ENCODE peak calls at places on chromosomes 12 and 14, in seven cellular contexts. C is Panc1, W is breast epithelium, I is HCT116, B is GM23338, P is HL-60, R is transverse colon. M is an unnamed sample.

GRCh38 chr12:95158919-95159318 is 58.3 kb downstream of the FGD6 start:
- DNase-seq in I (no peak), C (no peak), R (no peak), B (no peak), W (no peak), P (no peak), M (no peak)

GRCh38 chr12:90060031-90060430 is 351.4 kb upstream of the ATP2B1 start:
- DNase-seq in P (no peak), I (no peak), W (no peak), B (no peak), C (no peak), R (no peak), M (no peak)

GRCh38 chr12:120252071-120252906 is 13.2 kb downstream of the PXN start:
- DNase-seq in I (no peak), W (no peak), C (no peak), P (no peak), B (no peak), R (no peak), M (no peak)

GRCh38 chr14:73173092-73173735 is 36.9 kb downstream of the PSEN1 start:
- DNase-seq in I (peak; percentile 31), R (no peak), C (no peak), B (peak; percentile 37), W (no peak), P (no peak), M (no peak)

GRCh38 chr12:104072099-104072498 is 7.8 kb downstream of the HCFC2 start:
- DNase-seq in B (no peak), P (no peak), C (no peak), R (no peak), W (no peak), I (no peak), M (no peak)

GRCh38 chr14:36478782-36479181 is 41.2 kb downstream of the NKX2-1 start:
- DNase-seq in R (no peak), I (peak; percentile 27), B (no peak), P (no peak), W (no peak), C (no peak), M (no peak)

GRCh38 chr14:20427231-20428009 is 8.5 kb downstream of the KLHL33 start:
- DNase-seq in R (no peak), P (peak; percentile 74), I (peak; percentile 13), C (no peak), B (no peak), W (no peak), M (no peak)

GRCh38 chr14:49984419-49984818 is 91.5 kb downstream of the ARF6 start:
- DNase-seq in P (no peak), R (no peak), C (no peak), W (no peak), B (no peak), I (no peak), M (no peak)

GRCh38 chr14:32370720-32371119 is 41.6 kb downstream of the AKAP6 start:
- DNase-seq in I (peak; percentile 10), C (peak; percentile 30), W (no peak), P (no peak), R (no peak), B (no peak), M (no peak)

GRCh38 chr12:105279460-105280056 is 43.6 kb upstream of the APPL2 start:
- DNase-seq in B (peak; percentile 76), C (no peak), P (no peak), W (no peak), I (peak; percentile 26), R (peak; percentile 25), M (no peak)

GRCh38 chr14:85187521-85187920 is 342.4 kb upstream of the FLRT2 start:
- DNase-seq in W (no peak), I (no peak), B (no peak), C (no peak), R (no peak), P (no peak), M (no peak)

GRCh38 chr14:40623641-40624040 is 983.0 kb upstream of the LRFN5 start:
- DNase-seq in R (no peak), B (no peak), P (no peak), C (no peak), I (no peak), W (no peak), M (no peak)

DNA sequence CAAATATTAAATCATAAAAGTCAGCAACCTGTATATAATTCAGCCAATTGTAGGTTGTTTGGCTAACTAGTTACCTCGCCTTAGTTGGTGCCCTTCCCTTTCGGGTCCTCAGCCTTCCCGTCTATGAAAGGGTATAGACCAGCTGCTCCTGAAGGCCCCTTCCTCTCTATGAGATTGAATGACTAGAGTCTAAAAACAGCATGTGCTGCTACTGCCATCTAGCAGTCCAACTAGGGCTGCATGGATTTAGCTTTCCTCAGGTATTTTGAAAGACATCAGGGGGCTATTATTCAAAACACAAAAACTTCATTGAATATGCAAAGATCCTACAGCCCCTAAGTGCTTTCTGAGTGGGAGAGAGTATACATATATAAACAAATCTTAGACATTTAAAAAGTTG is 37.0 kb upstream of the TMEM263 start:
- DNase-seq in R (no peak), I (peak; percentile 6), P (no peak), B (peak; percentile 88), W (no peak), C (peak; percentile 17), M (no peak)
- TF ChIP-seq CTCF in R (peak; percentile 14), I (peak; percentile 62), P (no peak), B (peak; percentile 96), W (no peak), C (peak; percentile 85), M (no peak)

GRCh38 chr14:90642239-90642717 is 174.0 kb downstream of the TTC7B start:
- DNase-seq in C (no peak), I (no peak), P (no peak), B (peak; percentile 84), R (no peak), W (no peak), M (no peak)
- TF ChIP-seq POLR2AphosphoS5 in C (no peak), I (no peak), P (no peak), B (no peak), R (no peak), W (no peak), M (no peak)

GRCh38 chr14:105857816-105858675 is 331.7 kb downstream of the TMEM121 start:
- DNase-seq in P (no peak), W (peak; percentile 47), B (no peak), C (no peak), R (peak; percentile 7), I (no peak), M (peak; percentile 71)
- H3K4me3 ChIP-seq in P (no peak overlapping the region), W (no peak overlapping the region), B (no peak overlapping the region), C (no peak overlapping the region), R (no peak overlapping the region), I (no peak overlapping the region), M (no peak overlapping the region)

DNA sequence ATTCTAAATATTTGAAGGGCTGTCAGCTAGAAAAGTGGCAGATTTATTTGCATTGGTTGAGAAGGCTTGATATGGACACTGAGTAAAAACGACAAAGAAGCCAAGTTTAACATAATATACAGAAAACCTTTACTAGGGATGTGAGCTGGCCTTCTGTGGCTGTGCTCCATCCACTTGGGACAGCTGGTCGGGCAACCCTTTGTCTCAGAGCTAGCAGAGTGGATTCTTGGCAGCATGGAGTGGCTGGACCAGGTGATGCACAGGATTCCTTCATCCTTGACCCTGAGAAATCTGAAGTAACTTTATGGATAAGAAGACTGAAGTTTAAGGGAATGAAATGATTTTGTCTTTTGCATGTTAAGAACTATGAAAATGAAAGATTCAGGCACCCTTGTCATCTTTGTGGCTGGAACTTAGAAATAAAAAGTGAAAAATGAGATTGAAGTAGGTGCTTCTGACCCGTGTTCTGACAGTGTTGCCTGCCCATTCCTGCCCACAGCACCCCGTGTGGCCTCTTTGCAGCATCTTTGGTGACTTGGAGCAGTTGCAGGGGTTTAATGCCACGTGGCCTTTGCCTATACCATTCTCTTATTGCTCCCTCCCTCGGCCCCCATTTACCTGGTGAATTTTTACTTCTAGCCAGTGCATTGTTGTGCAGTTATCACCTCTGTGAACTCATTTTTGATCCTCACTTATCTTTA is 32.6 kb downstream of the PELI2 start:
- DNase-seq in B (no peak), W (no peak), P (no peak), C (no peak), R (no peak), I (no peak), M (no peak)
- TF ChIP-seq CTCF in B (peak; percentile 35), W (no peak), P (no peak), C (no peak), R (no peak), I (no peak), M (no peak)

DNA sequence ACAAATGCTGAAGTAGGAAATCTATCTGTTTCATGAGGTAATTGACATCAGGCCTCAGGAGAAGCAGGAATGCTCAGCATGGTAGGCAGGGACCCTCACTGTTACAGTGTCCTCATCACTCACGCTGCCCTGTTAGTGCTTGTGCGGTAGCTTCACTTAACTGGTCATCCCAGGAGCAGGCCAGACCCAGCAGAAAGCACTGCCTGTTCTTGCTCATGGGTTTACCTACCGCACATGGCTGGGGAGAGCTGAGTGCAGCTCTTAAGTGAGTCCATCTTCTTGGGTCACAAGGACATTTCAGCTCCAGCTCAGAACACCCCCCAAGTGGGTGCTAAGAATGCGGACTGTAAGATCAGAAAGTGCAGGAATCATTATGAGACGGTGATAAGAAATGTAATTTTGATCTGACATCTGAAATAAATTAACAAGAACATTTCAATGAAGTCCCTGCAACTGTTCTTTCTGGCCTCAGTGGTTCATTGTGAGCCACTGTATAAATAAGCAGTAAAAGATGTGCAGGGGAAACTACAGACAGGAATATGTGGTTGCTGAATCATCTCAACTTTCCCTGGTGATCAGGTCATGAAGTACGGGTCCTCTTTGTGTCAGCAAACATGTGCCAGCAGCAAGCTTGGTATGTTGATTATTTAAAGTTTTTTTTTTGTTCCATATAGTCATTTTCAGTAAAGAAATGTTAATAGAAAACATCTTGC is 757.7 kb upstream of the TMEM132C start:
- DNase-seq in P (no peak), R (no peak), C (no peak), I (no peak), B (no peak), W (no peak), M (no peak)
- TF ChIP-seq POLR2AphosphoS5 in P (no peak), R (no peak), C (no peak), I (no peak), B (no peak), W (no peak), M (no peak)

GRCh38 chr12:51662728-51663154 is 71.7 kb downstream of the SCN8A start:
- DNase-seq in B (no peak), R (no peak), P (no peak), C (no peak), I (no peak), W (no peak), M (no peak)
- H3K4me3 ChIP-seq in B (no peak overlapping the region), R (no peak overlapping the region), P (no peak overlapping the region), C (no peak overlapping the region), I (no peak overlapping the region), W (peak overlapping the region; percentile 49), M (no peak overlapping the region)